ENCODE peak calls at places on chromosome 13, in nine cellular contexts. O, R, B, V, L, F, Z, D and U are unnamed samples.

GRCh38 chr13:32676242-32676641 is 90.0 kb downstream of the PDS5B start:
- DNase-seq in O (no peak), D (no peak), Z (no peak), F (no peak), B (peak; percentile 18), R (no peak), V (no peak), L (no peak), U (no peak)

GRCh38 chr13:100234006-100234405 is 145.1 kb downstream of the PCCA start:
- DNase-seq in Z (no peak), F (no peak), B (no peak), D (no peak), R (no peak), L (no peak), O (no peak), V (no peak), U (no peak)

GRCh38 chr13:80132741-80133601 is 208.0 kb downstream of the SPRY2 start:
- DNase-seq in D (no peak), B (peak; percentile 38), Z (peak; percentile 55), O (no peak), R (no peak), V (peak; percentile 61), L (peak; percentile 38), F (peak; percentile 69), U (peak; percentile 43)

GRCh38 chr13:104993708-104994107 is 1541.8 kb downstream of the EFNB2 start:
- DNase-seq in R (no peak), L (no peak), V (no peak), O (no peak), D (no peak), F (no peak), Z (no peak), B (no peak), U (no peak)

GRCh38 chr13:30196025-30196424 is 111.3 kb downstream of the KATNAL1 start:
- DNase-seq in Z (no peak), V (no peak), O (no peak), R (peak; percentile 8), D (no peak), F (peak; percentile 48), B (no peak), L (peak; percentile 77), U (no peak)

GRCh38 chr13:36313047-36313969 is 15.7 kb upstream of the CCDC169 start:
- DNase-seq in O (no peak), F (no peak), B (no peak), V (no peak), D (no peak), Z (no peak), L (no peak), R (no peak), U (no peak)

GRCh38 chr13:61880576-61881283 is 465.1 kb upstream of the PCDH20 start:
- DNase-seq in V (no peak), O (no peak), F (peak; percentile 3), Z (no peak), D (no peak), L (peak; percentile 24), R (peak; percentile 26), B (no peak), U (no peak)

GRCh38 chr13:113791226-113791625 is 32.2 kb downstream of the TMEM255B start:
- DNase-seq in L (no peak), O (no peak), V (no peak), Z (no peak), D (no peak), R (no peak), F (no peak), B (no peak), U (no peak)

GRCh38 chr13:35925669-35926068 is 205.5 kb downstream of the DCLK1 start:
- DNase-seq in L (no peak), R (no peak), Z (no peak), V (no peak), D (no peak), B (no peak), F (no peak), O (no peak), U (no peak)

GRCh38 chr13:91017669-91018053 is 329.8 kb upstream of the MIR17HG start:
- DNase-seq in B (no peak), L (no peak), O (no peak), F (peak; percentile 1), R (peak; percentile 31), V (no peak), Z (no peak), D (no peak), U (no peak)

GRCh38 chr13:33289966-33290365 is 4.4 kb upstream of the STARD13 start:
- DNase-seq in V (no peak), L (no peak), R (no peak), B (peak; percentile 80), O (no peak), D (no peak), Z (no peak), F (no peak), U (no peak)

GRCh38 chr13:30715837-30716236 is 19.5 kb upstream of the ALOX5AP start:
- DNase-seq in L (no peak), Z (no peak), V (no peak), B (peak; percentile 26), D (no peak), F (no peak), R (no peak), O (no peak), U (no peak)

GRCh38 chr13:113848431-113849260 is 15.2 kb downstream of the GAS6 start:
- DNase-seq in O (no peak), R (no peak), F (no peak), Z (no peak), B (no peak), L (no peak), V (peak; percentile 13), D (no peak), U (no peak)

GRCh38 chr13:93786846-93787245 is 560.2 kb downstream of the GPC6 start:
- DNase-seq in B (no peak), R (no peak), D (no peak), O (no peak), Z (no peak), V (no peak), F (no peak), L (peak; percentile 8), U (no peak)

GRCh38 chr13:81779896-81780295 is 1439.0 kb upstream of the SPRY2 start:
- DNase-seq in Z (no peak), D (no peak), F (no peak), O (no peak), R (no peak), L (no peak), V (no peak), B (no peak), U (no peak)

GRCh38 chr13:45872574-45872973 is 21.0 kb upstream of the SIAH3 start:
- DNase-seq in L (peak; percentile 58), R (no peak), V (no peak), O (no peak), B (peak; percentile 21), F (peak; percentile 42), Z (no peak), D (no peak), U (no peak)

GRCh38 chr13:56528040-56528760 is 612.5 kb upstream of the PRR20A start:
- DNase-seq in D (no peak), Z (no peak), F (no peak), V (no peak), O (no peak), B (no peak), L (no peak), R (no peak), U (no peak)

DNA sequence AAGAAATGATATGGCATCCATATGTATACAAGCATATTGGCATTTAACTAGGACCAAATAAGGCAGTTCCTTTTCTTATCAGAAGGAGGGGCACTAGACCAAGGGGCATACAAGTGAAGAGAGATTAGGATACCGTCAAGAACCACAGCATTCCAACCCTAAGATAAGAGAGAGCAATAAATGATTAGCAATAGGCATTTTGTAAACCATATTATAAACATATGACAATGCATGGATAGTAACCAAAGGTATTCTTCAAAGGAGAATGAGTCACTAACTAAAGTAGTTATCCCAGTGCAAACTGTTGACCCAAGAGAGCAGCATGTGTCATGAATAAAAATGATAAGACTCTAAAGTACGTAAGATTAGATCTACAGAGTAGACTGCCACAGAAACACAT is 500.9 kb upstream of the HTR2A start:
- DNase-seq in R (no peak), B (no peak), L (no peak), D (no peak), O (no peak), V (no peak), F (peak; percentile 63), Z (no peak), U (no peak)
- TF ChIP-seq CTCF in R (no peak), B (no peak), L (peak; percentile 11), D (no peak), O (no peak), V (no peak), F (no peak), Z (no peak), U (no peak)

DNA sequence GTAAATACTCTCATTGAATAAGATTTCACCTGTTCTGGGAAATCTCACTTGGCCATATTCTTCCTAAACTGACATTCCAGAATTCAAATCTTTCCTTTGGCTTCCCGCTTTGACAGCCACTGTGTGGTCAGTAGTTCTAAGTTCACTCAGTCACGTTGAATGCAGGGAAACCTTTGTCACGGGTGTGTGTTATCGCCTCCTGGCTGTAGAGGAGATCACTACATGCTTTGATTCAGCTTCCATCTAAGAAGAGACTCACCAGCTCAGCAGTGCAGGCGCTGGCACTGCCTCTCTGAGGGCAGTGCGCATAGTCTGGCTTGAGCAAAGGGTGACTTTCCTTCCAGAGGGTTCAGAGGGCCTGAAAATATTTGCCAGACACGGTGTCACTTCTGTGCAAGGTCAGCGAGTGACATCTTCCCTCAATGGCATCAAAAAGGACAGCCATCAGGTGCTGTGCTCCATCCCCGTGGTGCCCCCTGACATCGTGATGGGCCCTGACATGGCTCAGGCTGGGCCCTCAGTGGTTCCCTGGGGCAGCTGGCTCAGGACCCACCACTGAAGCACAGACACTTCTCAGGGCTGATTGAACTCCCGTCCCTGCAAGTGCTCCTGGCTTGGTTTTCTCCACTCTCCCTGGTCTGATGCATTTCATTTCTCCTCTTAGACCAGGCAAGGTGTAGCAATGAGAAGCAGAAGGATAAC is 635.4 kb upstream of the ARGLU1 start:
- DNase-seq in L (peak; percentile 38), R (no peak), F (peak; percentile 13), Z (no peak), B (peak; percentile 1), O (no peak), V (no peak), D (no peak), U (no peak)
- TF ChIP-seq CTCF in L (peak; percentile 41), R (peak; percentile 43), F (peak; percentile 17), Z (peak; percentile 30), B (peak; percentile 29), O (no peak), V (no peak), D (no peak), U (peak; percentile 60)

DNA sequence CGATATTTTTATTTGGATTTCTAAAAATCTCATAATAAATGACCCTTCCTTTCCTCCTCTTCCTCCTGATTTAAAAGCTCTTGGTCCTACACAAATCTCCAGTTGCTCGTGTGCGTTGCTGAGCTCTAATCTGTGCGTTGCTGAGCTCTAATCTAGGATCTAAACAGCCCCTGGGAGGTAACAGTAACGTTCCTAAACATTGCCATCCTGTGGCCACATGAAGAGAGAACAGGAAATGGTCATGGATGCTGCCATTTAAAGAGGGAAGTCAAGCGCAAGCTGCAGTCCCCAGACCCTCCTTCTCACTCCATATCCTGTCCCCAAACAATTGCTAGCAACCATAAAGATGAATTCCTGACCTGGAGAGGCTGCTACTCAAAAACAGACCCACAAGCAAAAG is 170.8 kb downstream of the NUFIP1 start:
- DNase-seq in V (no peak), Z (no peak), R (peak; percentile 41), B (no peak), L (peak; percentile 69), F (peak; percentile 33), O (no peak), D (no peak), U (no peak)
- TF ChIP-seq CTCF in V (no peak), Z (no peak), R (peak; percentile 60), B (no peak), L (peak; percentile 56), F (peak; percentile 34), O (no peak), D (peak; percentile 14), U (peak; percentile 45)

GRCh38 chr13:42041684-42042035 is 6.8 kb upstream of the DGKH start:
- DNase-seq in R (no peak), Z (peak; percentile 67), F (peak; percentile 68), O (no peak), D (no peak), B (peak; percentile 62), L (peak; percentile 75), V (peak; percentile 51), U (peak; percentile 37)
- TF ChIP-seq CTCF in R (peak; percentile 16), Z (peak; percentile 52), F (peak; percentile 68), O (no peak), D (peak; percentile 64), B (peak; percentile 71), L (peak; percentile 63), V (peak; percentile 59), U (peak; percentile 51)